ENCODE peak calls at places on chromosomes 1 and 21, in nine cellular contexts. T is CD8-positive, alpha-beta T cell; D is AG10803; B is lung; Y is foreskin fibroblast; Q is mammary epithelial cell; A is heart right ventricle; K is prostate gland; H is WTC11. M is an unnamed sample.

GRCh38 chr1:179310271-179310670 is 16.7 kb downstream of the SOAT1 start:
- DNase-seq in B (no peak), A (no peak), Q (peak), K (no peak), Y (peak), D (peak), T (no peak), H (no peak), M (no peak)

GRCh38 chr1:244998717-244999346 is 134.5 kb upstream of the HNRNPU start:
- DNase-seq in A (no peak), D (no peak), B (no peak), H (no peak), Q (no peak), T (no peak), Y (no peak), K (no peak), M (no peak)

GRCh38 chr1:219383273-219383672 is 209.6 kb downstream of the LYPLAL1 start:
- DNase-seq in D (peak), Y (no peak), A (no peak), Q (no peak), B (no peak), H (no peak), T (no peak), K (no peak), M (no peak)

GRCh38 chr1:113995382-113995781 is 16.1 kb downstream of the OLFML3 start:
- DNase-seq in D (no peak), Y (no peak), K (no peak), T (no peak), A (no peak), B (no peak), Q (no peak), H (no peak), M (no peak)

GRCh38 chr1:115142616-115143015 is 53.3 kb upstream of the TSPAN2 start:
- DNase-seq in A (no peak), B (no peak), H (no peak), Q (no peak), T (no peak), D (no peak), Y (no peak), K (no peak), M (no peak)

GRCh38 chr1:1283821-1284220 is 3.6 kb downstream of the SCNN1D start:
- DNase-seq in H (peak), Y (no peak), T (no peak), B (no peak), Q (no peak), D (no peak), K (no peak), A (no peak), M (peak)

GRCh38 chr1:31701137-31701736 is 2.6 kb downstream of the COL16A1 start:
- DNase-seq in D (peak), K (peak), Q (peak), Y (peak), A (peak), T (peak), B (peak), H (no peak), M (no peak)

GRCh38 chr1:112715264-112716053 is at the start of gene PPM1J:
- DNase-seq in Q (peak), D (peak), T (peak), K (peak), H (peak), A (peak), B (peak), Y (peak), M (peak)

GRCh38 chr21:43866659-43867331 is 1.8 kb downstream of the AGPAT3 start:
- DNase-seq in H (no peak), T (peak), B (peak), D (no peak), A (no peak), K (peak), Y (no peak), Q (peak), M (peak)

GRCh38 chr1:234956821-234957329 is 171.8 kb downstream of the TOMM20 start:
- DNase-seq in B (no peak), H (peak), Q (no peak), D (no peak), K (no peak), T (no peak), Y (no peak), A (no peak), M (no peak)

GRCh38 chr1:74767490-74767889 is 34.5 kb downstream of the TYW3 start:
- DNase-seq in B (no peak), D (peak), Q (peak), A (no peak), T (no peak), H (peak), Y (peak), K (no peak), M (no peak)

GRCh38 chr1:81327743-81328142 is 473.0 kb upstream of the ADGRL2 start:
- DNase-seq in K (no peak), Y (no peak), B (no peak), A (no peak), Q (no peak), H (no peak), D (no peak), T (no peak), M (no peak)
- TF ChIP-seq CTCF in K (no peak), Y (no peak), B (no peak), A (no peak), Q (no peak), H (no peak), D (no peak), T (no peak), M (no peak)

GRCh38 chr1:77888071-77888428 is 374 bp upstream of the NEXN start:
- DNase-seq in K (no peak), D (peak), H (no peak), Q (no peak), Y (peak), B (peak), A (peak), T (no peak), M (no peak)
- TF ChIP-seq CTCF in K (no peak), D (peak), H (no peak), Q (peak), Y (no peak), B (no peak), A (no peak), T (no peak), M (no peak)

DNA sequence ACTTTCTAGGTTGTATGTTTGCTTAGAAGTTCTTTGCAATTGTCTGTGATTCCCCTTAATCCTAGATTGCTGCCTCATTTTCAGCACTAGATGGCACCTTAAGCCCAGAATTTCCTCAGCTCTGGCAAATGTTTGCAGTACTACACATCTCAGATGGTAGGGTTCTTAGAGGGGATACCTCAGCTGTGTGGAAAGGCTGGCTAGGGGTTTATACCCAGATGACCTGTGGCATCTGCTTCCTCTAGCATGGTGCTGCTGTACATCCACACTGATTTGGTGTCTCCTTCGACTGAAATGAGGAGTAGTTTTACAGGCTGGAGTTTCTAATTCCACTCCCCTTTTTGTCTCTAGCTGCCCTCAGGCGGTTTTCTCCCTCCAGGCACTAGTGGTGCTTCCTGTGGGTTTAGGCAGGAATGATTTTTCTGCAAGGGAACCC is 23.5 kb downstream of the ASB17 start:
- DNase-seq in Q (peak), B (no peak), K (no peak), T (no peak), D (peak), H (peak), Y (peak), A (no peak), M (peak)
- TF ChIP-seq CTCF in Q (peak), B (no peak), K (no peak), T (no peak), D (peak), H (peak), Y (peak), A (no peak), M (peak)

DNA sequence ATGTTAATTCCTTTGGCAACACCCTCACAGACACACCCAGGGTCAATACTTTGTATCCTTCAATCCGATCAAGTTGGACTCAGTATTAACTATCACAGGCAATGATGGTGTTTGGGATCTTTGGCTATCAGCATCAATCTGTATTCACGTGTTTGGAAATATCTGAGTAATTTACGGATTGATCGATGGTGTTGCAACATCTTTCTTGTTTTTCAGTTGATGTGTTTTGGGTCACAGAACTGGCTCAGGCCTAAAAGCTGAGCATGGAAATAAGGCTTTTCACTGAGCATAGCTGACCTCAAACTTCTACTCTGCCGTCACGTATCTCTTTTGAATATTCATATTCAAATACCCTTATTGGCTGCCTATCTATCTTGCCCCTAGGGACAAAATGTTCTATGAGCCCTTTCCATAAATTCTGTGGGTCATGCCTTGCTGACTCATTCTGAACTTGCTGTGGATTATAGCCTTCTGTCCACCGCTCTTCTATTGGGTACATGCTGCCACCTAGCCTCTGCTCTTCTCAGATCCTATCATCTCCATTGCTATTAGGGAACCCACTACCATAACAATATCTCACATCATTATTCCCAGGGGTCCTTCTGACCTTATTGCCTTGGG is 156.0 kb downstream of the PDE4B start:
- DNase-seq in Y (peak), T (no peak), B (no peak), A (no peak), D (peak), Q (no peak), H (no peak), K (no peak), M (no peak)
- TF ChIP-seq CTCF in Y (peak), T (no peak), B (no peak), A (no peak), D (peak), Q (peak), H (no peak), K (no peak), M (peak)

GRCh38 chr1:107965112-107965991 is at the start of gene VAV3:
- DNase-seq in T (peak), H (peak), K (peak), A (peak), Y (peak), D (peak), Q (peak), B (peak), M (peak)
- TF ChIP-seq CTCF in T (peak), H (no peak), K (no peak), A (no peak), Y (no peak), D (peak), Q (no peak), B (no peak), M (no peak)

DNA sequence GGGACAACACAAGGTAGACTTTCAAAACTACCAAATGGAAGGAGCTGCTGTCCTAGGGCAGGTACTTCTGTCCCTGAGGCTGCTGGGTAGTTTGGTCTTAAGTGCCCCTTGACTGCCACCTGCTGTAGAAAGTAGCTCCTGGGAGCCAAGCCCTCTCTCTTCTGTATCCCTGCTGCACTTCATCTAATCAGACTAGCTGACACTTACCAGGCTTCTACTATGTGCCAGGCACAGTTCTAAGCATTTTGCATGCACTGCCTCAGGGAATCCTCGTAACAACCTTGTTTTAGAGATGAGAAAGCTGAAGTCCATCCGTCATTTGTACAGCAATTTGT is 15.9 kb upstream of the SRSF4 start:
- DNase-seq in B (peak), K (peak), H (peak), Y (no peak), D (peak), Q (peak), T (peak), A (no peak), M (no peak)
- TF ChIP-seq CTCF in B (no peak), K (peak), H (no peak), Y (peak), D (peak), Q (peak), T (peak), A (no peak), M (peak)

GRCh38 chr21:25791321-25791720 is 56.5 kb downstream of the GABPA start:
- DNase-seq in D (no peak), T (no peak), B (no peak), Q (no peak), A (no peak), K (no peak), H (no peak), Y (no peak), M (no peak)

GRCh38 chr21:25788677-25789076 is 53.9 kb downstream of the GABPA start:
- DNase-seq in K (no peak), T (no peak), Q (no peak), B (no peak), D (no peak), Y (no peak), H (no peak), A (no peak), M (no peak)

GRCh38 chr21:25790122-25790951 is 55.6 kb downstream of the GABPA start:
- DNase-seq in A (no peak), D (peak), Q (peak), B (no peak), T (no peak), K (no peak), Y (peak), H (no peak), M (peak)
- TF ChIP-seq CTCF in A (no peak), D (peak), Q (peak), B (no peak), T (peak), K (peak), Y (peak), H (no peak), M (peak)

DNA sequence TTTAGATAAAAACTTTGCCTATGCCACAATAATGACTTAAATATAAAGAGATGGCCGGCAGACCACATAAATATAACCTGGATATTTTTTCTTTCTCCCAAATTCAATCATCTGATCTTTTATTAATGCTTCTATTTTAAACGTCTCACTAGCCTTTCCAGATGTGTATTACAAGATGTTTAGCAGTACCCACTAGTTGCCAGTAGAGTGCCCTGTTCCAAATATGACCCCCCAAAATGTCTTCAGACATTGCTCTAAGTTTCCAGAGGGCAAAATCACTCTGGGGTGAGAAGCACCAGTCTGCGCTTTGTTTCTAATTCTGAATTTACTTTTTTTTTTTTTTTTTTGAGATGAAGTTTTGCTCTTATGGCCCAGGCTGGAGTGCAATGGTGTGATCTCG is 268.1 kb downstream of the GRIK1 start:
- DNase-seq in Q (no peak), K (no peak), D (no peak), B (no peak), T (no peak), H (no peak), A (no peak), Y (no peak), M (no peak)
- TF ChIP-seq CTCF in Q (peak), K (no peak), D (no peak), B (no peak), T (no peak), H (no peak), A (no peak), Y (no peak), M (no peak)

DNA sequence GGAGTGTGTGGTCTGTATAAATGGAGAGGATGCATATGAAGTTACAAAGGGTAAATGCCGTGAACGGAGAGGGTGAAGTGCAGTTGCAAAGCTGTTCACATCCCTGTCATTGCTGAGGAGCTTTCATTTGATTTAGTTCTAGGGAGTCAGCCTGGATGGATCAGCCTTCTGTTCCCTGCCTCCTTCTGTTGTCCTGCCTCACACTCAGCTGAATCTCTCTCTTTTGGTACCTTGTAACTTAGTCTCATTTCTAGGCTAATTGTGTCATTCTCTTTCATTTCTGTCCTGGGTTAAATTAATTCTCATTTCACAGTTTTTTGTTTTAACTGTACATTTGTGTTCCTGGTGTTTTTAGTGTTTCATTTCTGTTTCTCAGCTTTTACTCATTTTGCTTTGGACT is 133.2 kb upstream of the COL6A1 start:
- DNase-seq in B (no peak), Y (no peak), T (no peak), K (no peak), H (no peak), A (no peak), Q (no peak), D (no peak), M (no peak)
- TF ChIP-seq CTCF in B (no peak), Y (no peak), T (no peak), K (no peak), H (no peak), A (no peak), Q (no peak), D (no peak), M (no peak)

M was measured in GM13977.